ENCODE peak calls at places on chromosomes 11 and 22, in nine cellular contexts. L, C, T, K, I, D, A, Q and O are unnamed samples.

GRCh38 chr22:29550005-29550404 is 3.6 kb downstream of the THOC5 start:
- DNase-seq in L (no peak), C (no peak), T (no peak), K (no peak), I (no peak), D (no peak), A (no peak), Q (no peak), O (no peak)

GRCh38 chr22:29382575-29383328 is 5.6 kb downstream of the AP1B1 start:
- DNase-seq in L (no peak), C (no peak), T (no peak), K (no peak), I (peak), D (no peak), A (peak), Q (no peak), O (no peak)

GRCh38 chr11:34614334-34615113 is 6.4 kb upstream of the EHF start:
- DNase-seq in L (no peak), C (peak), T (no peak), K (no peak), I (no peak), D (no peak), A (no peak), Q (no peak), O (no peak)

GRCh38 chr11:67644042-67644441 is 4.5 kb upstream of the TBX10 start:
- DNase-seq in L (no peak), C (no peak), T (no peak), K (peak), I (peak), D (peak), A (peak), Q (no peak), O (no peak)

GRCh38 chr11:9001736-9002135 is 2.1 kb downstream of the NRIP3 start:
- DNase-seq in L (peak), C (peak), T (no peak), K (no peak), I (no peak), D (peak), A (peak), Q (no peak), O (peak)

GRCh38 chr11:115919341-115920086 is 415.3 kb upstream of the CADM1 start:
- DNase-seq in L (no peak), C (no peak), T (no peak), K (no peak), I (no peak), D (no peak), A (peak), Q (no peak), O (no peak)

GRCh38 chr22:19891350-19892248 is 36.9 kb upstream of the GNB1L start:
- DNase-seq in L (peak), C (peak), T (peak), K (peak), I (peak), D (no peak), A (peak), Q (peak), O (peak)

GRCh38 chr22:41383085-41383484 is 1.3 kb downstream of the TEF start:
- DNase-seq in L (no peak), C (no peak), T (no peak), K (no peak), I (no peak), D (no peak), A (no peak), Q (no peak), O (no peak)

GRCh38 chr11:118145285-118146227 is 7.1 kb downstream of the SCN4B start:
- DNase-seq in L (peak), C (no peak), T (peak), K (peak), I (peak), D (peak), A (peak), Q (peak), O (peak)

GRCh38 chr11:102430158-102430836 is 22.3 kb downstream of the TMEM123 start:
- DNase-seq in L (peak), C (peak), T (no peak), K (no peak), I (peak), D (no peak), A (no peak), Q (no peak), O (no peak)

GRCh38 chr11:18754308-18754707 is 28.3 kb upstream of the IGSF22 start:
- DNase-seq in L (peak), C (no peak), T (no peak), K (no peak), I (no peak), D (no peak), A (no peak), Q (no peak), O (no peak)

GRCh38 chr11:20031155-20032001 is 128.9 kb downstream of the DBX1 start:
- DNase-seq in L (peak), C (peak), T (no peak), K (peak), I (no peak), D (no peak), A (peak), Q (no peak), O (no peak)

GRCh38 chr11:92501346-92501745 is 276.7 kb downstream of the FAT3 start:
- DNase-seq in L (no peak), C (no peak), T (no peak), K (no peak), I (no peak), D (no peak), A (no peak), Q (no peak), O (no peak)

GRCh38 chr11:117842131-117842941 is 17.8 kb upstream of the FXYD2 start:
- DNase-seq in L (no peak), C (no peak), T (no peak), K (no peak), I (no peak), D (no peak), A (no peak), Q (peak), O (no peak)

GRCh38 chr11:126489791-126490190 is 134.3 kb downstream of the ST3GAL4 start:
- DNase-seq in L (no peak), C (no peak), T (peak), K (no peak), I (no peak), D (no peak), A (no peak), Q (no peak), O (no peak)

GRCh38 chr11:86246293-86246675 is 1.7 kb downstream of the EED start:
- DNase-seq in L (no peak), C (no peak), T (no peak), K (no peak), I (no peak), D (no peak), A (no peak), Q (no peak), O (no peak)
- H3K4me3 ChIP-seq in L (peak), C (peak), T (peak), K (peak), I (peak), D (peak), A (peak), Q (peak), O (peak)

GRCh38 chr22:22357024-22357868 is 112.7 kb downstream of the VPREB1 start:
- DNase-seq in L (peak), C (no peak), T (peak), K (peak), I (peak), D (peak), A (peak), Q (peak), O (peak)
- H3K4me3 ChIP-seq in L (no peak), C (no peak), T (no peak), K (no peak), I (peak), D (no peak), A (no peak), Q (no peak), O (no peak)

DNA sequence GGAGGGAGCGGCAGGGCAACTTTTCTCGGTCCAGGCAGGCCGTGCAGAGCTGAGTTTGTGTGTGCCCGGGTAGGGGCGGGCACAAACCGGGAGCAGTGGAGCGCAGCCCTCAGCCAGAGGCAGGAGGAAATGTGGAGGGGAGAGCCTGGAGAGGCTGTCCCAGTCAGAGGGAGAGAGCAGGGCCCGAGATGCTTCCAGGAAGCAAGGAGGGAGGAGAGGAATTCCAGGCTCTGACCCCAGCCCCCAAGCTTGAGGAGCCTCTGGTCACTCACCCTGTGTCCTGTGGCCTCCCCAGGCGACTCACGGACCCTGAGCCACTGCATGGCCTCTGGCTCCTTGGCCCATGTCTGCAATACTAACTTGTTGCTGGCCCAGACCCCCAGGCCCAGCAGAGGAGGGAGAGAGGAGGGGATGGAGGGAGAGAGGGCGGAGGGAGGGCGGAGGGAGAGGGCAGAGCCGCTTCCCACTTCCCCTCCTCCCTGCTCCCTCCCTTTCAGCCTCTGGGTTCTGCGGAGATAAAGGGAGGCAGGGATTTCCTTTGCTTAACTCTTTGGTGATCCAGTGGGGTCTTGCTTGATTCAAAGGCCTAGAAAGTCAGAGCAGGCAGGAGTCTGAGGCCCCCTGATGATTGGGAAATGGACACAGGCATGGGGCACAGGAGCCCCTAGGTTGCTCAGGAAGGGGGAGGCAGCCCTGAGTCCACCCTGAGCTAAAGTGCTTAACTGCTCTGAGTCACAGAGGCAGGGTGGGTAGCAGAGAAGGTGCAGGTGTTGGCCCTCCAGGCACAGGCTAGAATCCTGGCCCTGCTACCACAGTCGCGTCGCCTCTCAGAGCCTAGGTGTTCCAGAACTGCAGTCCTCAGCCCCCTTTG is at the start of gene C1QTNF6:
- DNase-seq in L (no peak), C (no peak), T (peak), K (peak), I (no peak), D (no peak), A (peak), Q (peak), O (no peak)
- H3K4me3 ChIP-seq in L (peak), C (peak), T (no peak), K (peak), I (no peak), D (peak), A (peak), Q (peak), O (no peak)

GRCh38 chr11:119344291-119345010 is 2.1 kb downstream of the MFRP start:
- DNase-seq in L (no peak), C (no peak), T (peak), K (no peak), I (no peak), D (no peak), A (no peak), Q (no peak), O (no peak)
- H3K4me3 ChIP-seq in L (no peak), C (no peak), T (no peak), K (no peak), I (no peak), D (no peak), A (no peak), Q (no peak), O (no peak)

GRCh38 chr11:88402784-88403183 is 65.2 kb upstream of the CTSC start:
- DNase-seq in L (peak), C (no peak), T (no peak), K (no peak), I (no peak), D (no peak), A (no peak), Q (no peak), O (no peak)
- H3K4me3 ChIP-seq in L (no peak), C (no peak), T (no peak), K (no peak), I (no peak), D (no peak), A (no peak), Q (no peak), O (no peak)

GRCh38 chr11:47389577-47390072 is 11.3 kb upstream of the SPI1 start:
- DNase-seq in L (no peak), C (no peak), T (peak), K (no peak), I (no peak), D (no peak), A (no peak), Q (no peak), O (no peak)
- H3K4me3 ChIP-seq in L (no peak), C (no peak), T (no peak), K (no peak), I (no peak), D (no peak), A (no peak), Q (no peak), O (peak)

GRCh38 chr22:27794244-27794643 is 7.3 kb downstream of the MN1 start:
- DNase-seq in L (no peak), C (no peak), T (no peak), K (peak), I (no peak), D (no peak), A (no peak), Q (no peak), O (no peak)

GRCh38 chr22:27792452-27793165 is 8.9 kb downstream of the MN1 start:
- DNase-seq in L (no peak), C (no peak), T (no peak), K (no peak), I (no peak), D (no peak), A (no peak), Q (no peak), O (no peak)

GRCh38 chr22:27788889-27789288 is 12.7 kb downstream of the MN1 start:
- DNase-seq in L (no peak), C (no peak), T (no peak), K (no peak), I (no peak), D (no peak), A (no peak), Q (no peak), O (no peak)

GRCh38 chr22:27791494-27792241 is 9.9 kb downstream of the MN1 start:
- DNase-seq in L (no peak), C (no peak), T (no peak), K (no peak), I (no peak), D (no peak), A (no peak), Q (no peak), O (no peak)

DNA sequence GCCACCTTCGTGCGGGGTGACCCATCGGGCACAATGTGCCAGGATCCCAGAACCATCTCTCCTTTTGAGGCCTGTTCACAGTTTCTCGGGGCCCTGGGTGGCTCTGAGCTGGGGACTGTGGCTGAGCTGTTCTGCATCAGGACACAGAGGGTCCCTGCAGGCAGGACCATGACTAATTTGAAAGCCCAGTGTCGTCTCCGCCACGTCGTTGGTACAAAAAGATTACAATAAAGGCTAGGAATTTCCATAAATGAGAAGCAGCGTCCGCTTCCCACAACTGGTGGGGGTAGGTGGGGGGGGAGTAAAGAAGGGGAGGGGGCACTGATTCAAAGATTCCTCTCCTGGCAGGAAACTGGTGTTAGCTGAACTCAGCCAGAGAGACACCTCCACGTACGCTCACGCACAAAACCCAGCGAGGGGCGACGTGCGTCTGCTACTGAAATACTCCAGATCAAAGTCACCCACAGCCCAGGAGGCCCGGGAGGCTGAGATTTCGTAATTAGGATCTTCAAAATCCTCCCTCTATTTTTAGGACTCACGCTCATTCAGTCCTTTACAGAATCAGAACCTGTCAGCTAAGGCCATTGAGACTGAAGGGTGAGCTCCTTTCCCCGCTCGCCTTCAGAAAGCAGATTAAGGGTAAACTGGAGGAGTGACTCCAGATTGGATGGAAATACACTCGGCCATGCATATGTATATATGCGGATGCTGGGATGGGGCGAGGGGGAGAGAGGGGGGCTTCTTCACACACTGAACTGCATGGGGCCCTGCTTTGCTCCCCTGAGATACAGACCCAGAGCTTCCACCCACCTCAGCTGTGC is 10.9 kb downstream of the MN1 start:
- DNase-seq in L (no peak), C (no peak), T (no peak), K (peak), I (no peak), D (no peak), A (no peak), Q (no peak), O (no peak)
- H3K4me3 ChIP-seq in L (no peak), C (no peak), T (no peak), K (peak), I (no peak), D (no peak), A (no peak), Q (no peak), O (no peak)

GRCh38 chr11:110833033-110833484 is 120.8 kb upstream of the ARHGAP20 start:
- DNase-seq in L (no peak), C (peak), T (no peak), K (no peak), I (no peak), D (no peak), A (no peak), Q (no peak), O (no peak)
- H3K4me3 ChIP-seq in L (no peak), C (no peak), T (no peak), K (no peak), I (no peak), D (no peak), A (no peak), Q (no peak), O (no peak)